ENCODE peak calls at places on chromosomes 7 and 10, in five cellular contexts. One of them, this sample, is unnamed.

GRCh38 chr10:36739884-36740445 is 385.4 kb upstream of the ANKRD30A start:
- DNase-seq in kidney: no peak
- DNase-seq in LoVo: no peak
- DNase-seq in activated B cell treated with CpG ODN at 0.5 μM for 24 hours: no peak
- DNase-seq in activated CD4-positive, alpha-beta T cell treated with anti-CD3 and anti-CD28 coated beads, Interleukin-2, amount 50 U/mL, for 24 hours: no peak
- DNase-seq in this sample: no peak

GRCh38 chr7:100818366-100818765 is 9.0 kb downstream of the EPHB4 start:
- DNase-seq in kidney: no peak
- DNase-seq in LoVo: no peak
- DNase-seq in activated B cell treated with CpG ODN at 0.5 μM for 24 hours: no peak
- DNase-seq in activated CD4-positive, alpha-beta T cell treated with anti-CD3 and anti-CD28 coated beads, Interleukin-2, amount 50 U/mL, for 24 hours: no peak
- DNase-seq in this sample: no peak

GRCh38 chr10:91976324-91977051 is 52.9 kb downstream of the BTAF1 start:
- DNase-seq in kidney: no peak
- DNase-seq in LoVo: no peak
- DNase-seq in activated B cell treated with CpG ODN at 0.5 μM for 24 hours: no peak
- DNase-seq in activated CD4-positive, alpha-beta T cell treated with anti-CD3 and anti-CD28 coated beads, Interleukin-2, amount 50 U/mL, for 24 hours: no peak
- DNase-seq in this sample: no peak

GRCh38 chr7:65832281-65832680 is 40.6 kb upstream of the VKORC1L1 start:
- DNase-seq in kidney: no peak
- DNase-seq in LoVo: no peak
- DNase-seq in activated B cell treated with CpG ODN at 0.5 μM for 24 hours: no peak
- DNase-seq in activated CD4-positive, alpha-beta T cell treated with anti-CD3 and anti-CD28 coated beads, Interleukin-2, amount 50 U/mL, for 24 hours: no peak
- DNase-seq in this sample: no peak

GRCh38 chr7:29336851-29337627 is 142.5 kb downstream of the CHN2 start:
- DNase-seq in kidney: no peak
- DNase-seq in LoVo: no peak
- DNase-seq in activated B cell treated with CpG ODN at 0.5 μM for 24 hours: no peak
- DNase-seq in activated CD4-positive, alpha-beta T cell treated with anti-CD3 and anti-CD28 coated beads, Interleukin-2, amount 50 U/mL, for 24 hours: no peak
- DNase-seq in this sample: no peak

GRCh38 chr7:123410273-123410928 is 124.0 kb downstream of the IQUB start:
- DNase-seq in kidney: no peak
- DNase-seq in LoVo: peak; percentile 24
- DNase-seq in activated B cell treated with CpG ODN at 0.5 μM for 24 hours: no peak
- DNase-seq in activated CD4-positive, alpha-beta T cell treated with anti-CD3 and anti-CD28 coated beads, Interleukin-2, amount 50 U/mL, for 24 hours: no peak
- DNase-seq in this sample: no peak

GRCh38 chr7:22435720-22436119 is 64.3 kb downstream of the STEAP1B start:
- DNase-seq in kidney: no peak
- DNase-seq in LoVo: no peak
- DNase-seq in activated B cell treated with CpG ODN at 0.5 μM for 24 hours: no peak
- DNase-seq in activated CD4-positive, alpha-beta T cell treated with anti-CD3 and anti-CD28 coated beads, Interleukin-2, amount 50 U/mL, for 24 hours: no peak
- DNase-seq in this sample: no peak

GRCh38 chr10:34730726-34731125 is 84.4 kb downstream of the PARD3 start:
- DNase-seq in kidney: no peak
- DNase-seq in LoVo: no peak
- DNase-seq in activated B cell treated with CpG ODN at 0.5 μM for 24 hours: no peak
- DNase-seq in activated CD4-positive, alpha-beta T cell treated with anti-CD3 and anti-CD28 coated beads, Interleukin-2, amount 50 U/mL, for 24 hours: no peak
- DNase-seq in this sample: no peak

GRCh38 chr7:28646371-28647075 is 234.2 kb downstream of the CREB5 start:
- DNase-seq in kidney: no peak
- DNase-seq in LoVo: no peak
- DNase-seq in activated B cell treated with CpG ODN at 0.5 μM for 24 hours: no peak
- DNase-seq in activated CD4-positive, alpha-beta T cell treated with anti-CD3 and anti-CD28 coated beads, Interleukin-2, amount 50 U/mL, for 24 hours: no peak
- DNase-seq in this sample: no peak

GRCh38 chr10:112539340-112539739 is 92.3 kb downstream of the VTI1A start:
- DNase-seq in kidney: no peak
- DNase-seq in LoVo: no peak
- DNase-seq in activated B cell treated with CpG ODN at 0.5 μM for 24 hours: no peak
- DNase-seq in activated CD4-positive, alpha-beta T cell treated with anti-CD3 and anti-CD28 coated beads, Interleukin-2, amount 50 U/mL, for 24 hours: no peak
- DNase-seq in this sample: no peak

GRCh38 chr7:151436446-151437162 is 3.3 kb downstream of the CRYGN start:
- DNase-seq in kidney: peak; percentile 86
- DNase-seq in LoVo: no peak
- DNase-seq in activated B cell treated with CpG ODN at 0.5 μM for 24 hours: no peak
- DNase-seq in activated CD4-positive, alpha-beta T cell treated with anti-CD3 and anti-CD28 coated beads, Interleukin-2, amount 50 U/mL, for 24 hours: no peak
- DNase-seq in this sample: no peak

GRCh38 chr7:7136423-7136822 is 45.9 kb upstream of the C1GALT1 start:
- DNase-seq in kidney: no peak
- DNase-seq in LoVo: no peak
- DNase-seq in activated B cell treated with CpG ODN at 0.5 μM for 24 hours: no peak
- DNase-seq in activated CD4-positive, alpha-beta T cell treated with anti-CD3 and anti-CD28 coated beads, Interleukin-2, amount 50 U/mL, for 24 hours: no peak
- DNase-seq in this sample: no peak

GRCh38 chr7:86963599-86964230 is 95.7 kb downstream of the ELAPOR2 start:
- DNase-seq in kidney: no peak
- DNase-seq in LoVo: peak; percentile 20
- DNase-seq in activated B cell treated with CpG ODN at 0.5 μM for 24 hours: no peak
- DNase-seq in activated CD4-positive, alpha-beta T cell treated with anti-CD3 and anti-CD28 coated beads, Interleukin-2, amount 50 U/mL, for 24 hours: no peak
- DNase-seq in this sample: no peak

GRCh38 chr10:11178606-11179221 is 161.0 kb downstream of the CELF2 start:
- DNase-seq in kidney: no peak
- DNase-seq in LoVo: no peak
- DNase-seq in activated B cell treated with CpG ODN at 0.5 μM for 24 hours: peak; percentile 43
- DNase-seq in activated CD4-positive, alpha-beta T cell treated with anti-CD3 and anti-CD28 coated beads, Interleukin-2, amount 50 U/mL, for 24 hours: peak; percentile 84
- DNase-seq in this sample: no peak

GRCh38 chr10:71244638-71245419 is 32.5 kb downstream of the UNC5B start:
- DNase-seq in kidney: peak; percentile 90
- DNase-seq in LoVo: no peak
- DNase-seq in activated B cell treated with CpG ODN at 0.5 μM for 24 hours: no peak
- DNase-seq in activated CD4-positive, alpha-beta T cell treated with anti-CD3 and anti-CD28 coated beads, Interleukin-2, amount 50 U/mL, for 24 hours: no peak
- DNase-seq in this sample: no peak

GRCh38 chr10:84166620-84167288 is 6.8 kb upstream of the GPR15LG start:
- DNase-seq in kidney: no peak
- DNase-seq in LoVo: no peak
- DNase-seq in activated B cell treated with CpG ODN at 0.5 μM for 24 hours: no peak
- DNase-seq in activated CD4-positive, alpha-beta T cell treated with anti-CD3 and anti-CD28 coated beads, Interleukin-2, amount 50 U/mL, for 24 hours: no peak
- DNase-seq in this sample: no peak

GRCh38 chr7:156585025-156585648 is 55.4 kb upstream of the RNF32 start:
- DNase-seq in kidney: no peak
- DNase-seq in LoVo: no peak
- DNase-seq in activated B cell treated with CpG ODN at 0.5 μM for 24 hours: no peak
- DNase-seq in activated CD4-positive, alpha-beta T cell treated with anti-CD3 and anti-CD28 coated beads, Interleukin-2, amount 50 U/mL, for 24 hours: no peak
- DNase-seq in this sample: no peak

GRCh38 chr10:75542902-75543301 is 111.5 kb downstream of the LRMDA start:
- DNase-seq in kidney: no peak
- DNase-seq in LoVo: no peak
- DNase-seq in activated B cell treated with CpG ODN at 0.5 μM for 24 hours: no peak
- DNase-seq in activated CD4-positive, alpha-beta T cell treated with anti-CD3 and anti-CD28 coated beads, Interleukin-2, amount 50 U/mL, for 24 hours: no peak
- DNase-seq in this sample: no peak

GRCh38 chr7:72098812-72099211 is 313.3 kb downstream of the CALN1 start:
- DNase-seq in kidney: no peak
- DNase-seq in LoVo: no peak
- DNase-seq in activated B cell treated with CpG ODN at 0.5 μM for 24 hours: no peak
- DNase-seq in activated CD4-positive, alpha-beta T cell treated with anti-CD3 and anti-CD28 coated beads, Interleukin-2, amount 50 U/mL, for 24 hours: no peak
- DNase-seq in this sample: peak; percentile 40